ENCODE peak calls at places on chromosome 22, in six cellular contexts. C is nephron progenitor cell, Z is astrocyte of the spinal cord, I is lower leg skin, H is fibroblast of lung, V is WERI-Rb-1. P is an unnamed sample.

GRCh38 chr22:32764330-32765116 is 37.0 kb upstream of the TIMP3 start:
- DNase-seq in C (no peak), H (peak; percentile 91), I (peak; percentile 61), V (peak; percentile 51), Z (peak; percentile 67), P (no peak)

GRCh38 chr22:38921801-38922200 is 35.6 kb upstream of the APOBEC3A start:
- DNase-seq in H (no peak), I (no peak), V (no peak), Z (no peak), C (no peak), P (no peak)

GRCh38 chr22:26168934-26169311 is 339 bp upstream of the SEZ6L start:
- DNase-seq in C (no peak), I (no peak), Z (no peak), V (peak; percentile 17), H (peak; percentile 6), P (no peak)

GRCh38 chr22:19535001-19535400 is 10.8 kb upstream of the CLDN5 start:
- DNase-seq in H (no peak), Z (no peak), I (no peak), V (no peak), C (no peak), P (no peak)

GRCh38 chr22:38266120-38266519 is 6.7 kb downstream of the TMEM184B start:
- DNase-seq in V (no peak), Z (no peak), C (no peak), H (peak; percentile 48), I (no peak), P (no peak)

GRCh38 chr22:19082793-19083192 is 39.4 kb downstream of the DGCR2 start:
- DNase-seq in H (no peak), Z (no peak), C (no peak), V (no peak), I (no peak), P (no peak)

GRCh38 chr22:42889290-42889689 is 32.2 kb upstream of the ARFGAP3 start:
- DNase-seq in Z (no peak), C (no peak), H (no peak), I (no peak), V (no peak), P (no peak)

GRCh38 chr22:37237371-37238268 is 6.4 kb downstream of the RAC2 start:
- DNase-seq in C (no peak), Z (peak; percentile 23), I (no peak), H (peak; percentile 74), V (no peak), P (no peak)

GRCh38 chr22:50315289-50316113 is 8.1 kb upstream of the PLXNB2 start:
- DNase-seq in V (no peak), Z (no peak), C (no peak), I (no peak), H (no peak), P (no peak)

GRCh38 chr22:30308518-30309230 is 18.1 kb downstream of the TBC1D10A start:
- DNase-seq in V (no peak), I (no peak), H (peak; percentile 81), Z (no peak), C (no peak), P (no peak)

GRCh38 chr22:24231706-24232105 is 13.2 kb downstream of the GGT5 start:
- DNase-seq in H (no peak), Z (no peak), C (no peak), I (no peak), V (no peak), P (no peak)

GRCh38 chr22:24232124-24232523 is 12.8 kb downstream of the GGT5 start:
- DNase-seq in V (no peak), Z (no peak), I (no peak), C (no peak), H (no peak), P (no peak)

GRCh38 chr22:24233235-24233634 is 11.6 kb downstream of the GGT5 start:
- DNase-seq in Z (no peak), V (no peak), I (no peak), H (no peak), C (no peak), P (no peak)

GRCh38 chr22:24232725-24233124 is 12.2 kb downstream of the GGT5 start:
- DNase-seq in C (no peak), V (no peak), I (no peak), H (no peak), Z (no peak), P (no peak)

GRCh38 chr22:24230911-24231656 is 13.8 kb downstream of the GGT5 start:
- DNase-seq in I (no peak), C (peak; percentile 63), V (peak; percentile 59), Z (no peak), H (no peak), P (peak; percentile 75)
- TF ChIP-seq CTCF in I (no peak), C (peak; percentile 42), V (peak; percentile 58), Z (peak; percentile 31), H (peak; percentile 21), P (peak; percentile 70)

GRCh38 chr22:28741200-28741757 is 341 bp downstream of the CHEK2 start:
- DNase-seq in C (no peak), Z (no peak), H (no peak), I (no peak), V (peak; percentile 9), P (no peak)
- TF ChIP-seq CTCF in C (no peak), Z (no peak), H (no peak), I (no peak), V (no peak), P (no peak)

GRCh38 chr22:47512617-47513016 is 750.2 kb downstream of the TBC1D22A start:
- DNase-seq in V (no peak), C (no peak), H (no peak), I (no peak), Z (no peak), P (no peak)

GRCh38 chr22:47517062-47517461 is 754.6 kb downstream of the TBC1D22A start:
- DNase-seq in V (no peak), I (no peak), H (no peak), Z (no peak), C (no peak), P (no peak)

DNA sequence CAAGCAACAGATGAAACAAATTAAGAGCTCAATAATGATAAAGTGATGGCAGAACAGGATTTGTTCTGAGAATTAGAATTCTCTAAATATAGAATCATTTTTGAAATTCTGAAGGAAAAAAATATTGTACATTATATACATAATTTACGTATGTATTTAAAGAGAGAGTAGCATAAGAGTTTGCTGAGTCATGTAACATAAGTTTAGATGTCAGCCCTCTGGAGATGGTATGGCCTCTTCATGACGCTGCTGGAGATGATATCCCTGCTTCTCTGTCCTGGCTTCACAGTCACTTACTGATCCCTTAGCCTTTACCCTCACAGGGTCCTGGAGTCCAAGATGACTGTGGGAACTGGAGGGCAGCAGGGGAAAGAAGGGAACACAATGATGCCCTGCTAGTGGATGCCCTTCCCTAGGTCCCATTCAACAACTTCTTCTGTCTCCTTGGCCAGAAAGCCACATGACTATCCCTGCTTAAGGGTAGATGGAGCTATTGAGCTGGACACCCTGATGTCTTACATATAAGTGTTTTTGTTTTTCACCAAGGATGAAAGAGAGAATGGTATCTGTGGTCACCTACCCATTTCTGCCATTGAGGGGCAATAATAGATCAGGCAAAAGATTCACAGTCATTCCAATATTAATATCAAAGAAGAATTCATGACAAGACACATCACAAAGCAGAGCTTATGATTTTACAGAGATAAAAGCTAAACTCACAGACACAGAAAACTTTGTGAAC is 753.1 kb downstream of the TBC1D22A start:
- DNase-seq in V (no peak), I (no peak), C (no peak), H (no peak), Z (no peak), P (no peak)
- TF ChIP-seq CTCF in V (peak; percentile 40), I (no peak), C (no peak), H (no peak), Z (no peak), P (no peak)

DNA sequence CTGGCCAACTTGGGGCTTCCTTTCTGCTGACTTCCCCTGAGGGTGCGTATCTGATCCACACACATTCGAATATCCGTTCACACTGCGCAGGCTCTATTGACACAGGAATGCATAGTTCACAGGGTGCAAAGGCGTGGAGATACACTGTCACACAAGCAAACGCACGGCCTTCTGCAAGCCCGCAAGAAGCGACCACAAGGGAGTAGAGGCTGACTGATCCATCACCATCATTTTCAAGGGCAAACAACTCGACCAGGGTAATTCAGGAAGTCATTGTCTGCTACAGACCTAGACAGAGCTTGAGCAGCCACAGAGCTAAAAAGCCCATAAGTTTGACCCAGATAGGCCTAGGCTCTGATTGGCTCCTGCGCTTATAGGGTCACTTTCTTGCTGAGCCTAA is 392.3 kb downstream of the MN1 start:
- DNase-seq in V (no peak), C (no peak), I (no peak), H (no peak), Z (no peak), P (no peak)
- TF ChIP-seq CTCF in V (no peak), C (no peak), I (no peak), H (no peak), Z (peak; percentile 34), P (no peak)